ENCODE peak calls at places on chromosomes 12 and 14, in seven cellular contexts. V is activated CD4-positive, alpha-beta T cell treated with anti-CD3 and anti-CD28 coated beads, Interleukin-2, amount 50 U/mL, for 4 hours; L is GM18507; Q is stimulated activated CD8-positive, alpha-beta memory T cell treated with anti-CD3 and anti-CD28 coated beads, Interleukin-12 subunit alpha, Interleukin-12 subunit beta, amount 100 ng/mL, for 1 hour; M is hypothalamus; H is CD14-positive monocyte; C is IMR-90. K is an unnamed sample.

GRCh38 chr12:12612403-12612802 is 727 bp downstream of the CREBL2 start:
- DNase-seq in H (no peak), V (no peak), M (peak; percentile 9), C (peak; percentile 80), L (no peak), Q (no peak), K (no peak)

GRCh38 chr12:124544311-124544970 is 23.0 kb downstream of the NCOR2 start:
- DNase-seq in H (no peak), C (no peak), Q (no peak), V (no peak), L (no peak), M (no peak), K (no peak)

GRCh38 chr12:65593206-65593833 is 231.0 kb upstream of the HMGA2 start:
- DNase-seq in V (no peak), L (no peak), M (no peak), Q (no peak), C (no peak), H (no peak), K (no peak)

GRCh38 chr14:65961004-65961403 is 525.2 kb upstream of the CCDC196 start:
- DNase-seq in L (no peak), M (peak; percentile 6), H (no peak), Q (peak; percentile 37), V (peak; percentile 62), C (peak; percentile 7), K (peak; percentile 31)

GRCh38 chr14:29654910-29655590 is 272.6 kb downstream of the PRKD1 start:
- DNase-seq in V (no peak), M (no peak), H (no peak), L (no peak), Q (no peak), C (peak; percentile 31), K (no peak)

GRCh38 chr14:74566174-74567125 is 45.6 kb downstream of the LTBP2 start:
- DNase-seq in H (no peak), V (no peak), Q (no peak), L (no peak), M (no peak), C (no peak), K (no peak)

GRCh38 chr12:93369505-93369904 is 8.2 kb upstream of the NUDT4 start:
- DNase-seq in V (no peak), L (no peak), Q (no peak), M (no peak), H (no peak), C (no peak), K (no peak)

GRCh38 chr14:99850705-99851104 is 57.5 kb downstream of the EML1 start:
- DNase-seq in M (no peak), H (no peak), L (no peak), Q (no peak), V (no peak), C (peak; percentile 16), K (no peak)

GRCh38 chr12:64088431-64089349 is 133.4 kb downstream of the KICS2 start:
- DNase-seq in H (peak; percentile 63), V (no peak), M (no peak), Q (no peak), L (no peak), C (peak; percentile 97), K (peak; percentile 30)

GRCh38 chr12:25155031-25155576 is 39.9 kb downstream of the DNAI7 start:
- DNase-seq in M (no peak), L (peak; percentile 14), Q (no peak), V (no peak), H (no peak), C (peak; percentile 87), K (no peak)

GRCh38 chr14:72544615-72545387 is 349.1 kb downstream of the DPF3 start:
- DNase-seq in L (no peak), C (no peak), M (no peak), V (no peak), Q (no peak), H (no peak), K (no peak)

GRCh38 chr14:68211886-68212285 is 392.3 kb downstream of the RAD51B start:
- DNase-seq in V (no peak), C (no peak), L (no peak), Q (no peak), M (no peak), H (no peak), K (no peak)

GRCh38 chr14:102645746-102646440 is 53.4 kb downstream of the RCOR1 start:
- DNase-seq in M (no peak), H (no peak), Q (no peak), L (no peak), C (peak; percentile 23), V (no peak), K (no peak)

GRCh38 chr14:93430889-93431670 is at the start of gene UNC79:
- DNase-seq in H (no peak), M (peak; percentile 59), Q (no peak), V (no peak), C (no peak), L (no peak), K (no peak)

GRCh38 chr14:97104029-97104428 is 306.8 kb downstream of the VRK1 start:
- DNase-seq in L (no peak), M (no peak), Q (no peak), V (no peak), H (no peak), C (no peak), K (no peak)

GRCh38 chr14:60175255-60175902 is 10.2 kb upstream of the DHRS7 start:
- DNase-seq in L (no peak), H (no peak), C (peak; percentile 27), V (no peak), Q (no peak), M (no peak), K (no peak)

GRCh38 chr14:29264865-29265264 is 498.3 kb downstream of the FOXG1 start:
- DNase-seq in L (no peak), M (no peak), H (no peak), Q (no peak), C (peak; percentile 44), V (no peak), K (no peak)

GRCh38 chr14:68576496-68577244 is 216.2 kb downstream of the ZFP36L1 start:
- DNase-seq in C (peak; percentile 40), L (no peak), M (no peak), Q (no peak), H (peak; percentile 47), V (no peak), K (no peak)

GRCh38 chr12:7581609-7582008 is 78.0 kb upstream of the CD163 start:
- DNase-seq in L (no peak), M (no peak), Q (no peak), C (no peak), H (no peak), V (no peak), K (no peak)

GRCh38 chr12:12017798-12018197 is 52.9 kb upstream of the BCL2L14 start:
- DNase-seq in M (no peak), L (no peak), Q (no peak), C (no peak), H (no peak), V (no peak), K (no peak)

GRCh38 chr12:63905523-63905922 is 61.0 kb downstream of the SRGAP1 start:
- DNase-seq in H (no peak), C (peak; percentile 35), L (no peak), Q (no peak), V (no peak), M (no peak), K (no peak)

GRCh38 chr12:50099302-50100008 is 4.4 kb upstream of the GPD1 start:
- DNase-seq in Q (no peak), L (no peak), C (peak; percentile 42), M (no peak), H (no peak), V (no peak), K (no peak)

GRCh38 chr14:19974844-19975243 is 547 bp upstream of the OR4K15 start:
- DNase-seq in H (no peak), Q (no peak), L (no peak), M (no peak), C (no peak), V (no peak), K (no peak)

GRCh38 chr12:92987362-92987761 is 58.3 kb upstream of the EEA1 start:
- DNase-seq in V (no peak), C (peak; percentile 79), H (no peak), Q (no peak), M (no peak), L (no peak), K (peak; percentile 19)

GRCh38 chr12:95712269-95712668 is 78.3 kb downstream of the NTN4 start:
- DNase-seq in L (no peak), H (no peak), C (no peak), M (no peak), V (no peak), Q (no peak), K (no peak)